ENCODE peak calls at places on chromosomes 1 and 21, in four cellular contexts. E is adrenal gland, L is H54, I is body of pancreas. M is an unnamed sample.

GRCh38 chr1:59146651-59147358 is 150.1 kb upstream of the FGGY start:
- DNase-seq in E (peak; percentile 67), L (peak; percentile 46), I (peak; percentile 34), M (peak; percentile 51)

GRCh38 chr1:113759341-113760101 is at the start of gene PHTF1:
- DNase-seq in E (peak; percentile 82), L (peak; percentile 79), I (peak; percentile 67), M (peak; percentile 80)

GRCh38 chr1:93672069-93672468 is 9.6 kb downstream of the BCAR3 start:
- DNase-seq in E (peak; percentile 90), L (no peak), I (peak; percentile 31), M (peak; percentile 68)

GRCh38 chr1:111620412-111620971 is 903 bp downstream of the RAP1A start:
- DNase-seq in E (no peak), L (no peak), I (no peak), M (no peak)

GRCh38 chr1:55225228-55225627 is 10.1 kb upstream of the USP24 start:
- DNase-seq in E (no peak), L (no peak), I (no peak), M (no peak)

GRCh38 chr1:226438007-226438406 is 30.1 kb upstream of the PARP1 start:
- DNase-seq in E (no peak), L (no peak), I (no peak), M (no peak)

GRCh38 chr1:26034504-26035202 is 11.3 kb downstream of the SLC30A2 start:
- DNase-seq in E (no peak), L (no peak), I (no peak), M (no peak)

GRCh38 chr1:110443393-110443918 is 7.5 kb upstream of the PROK1 start:
- DNase-seq in E (no peak), L (no peak), I (no peak), M (no peak)

GRCh38 chr1:54567961-54568360 is 19.9 kb downstream of the ACOT11 start:
- DNase-seq in E (no peak), L (no peak), I (no peak), M (no peak)

GRCh38 chr1:91712981-91713841 is 172.7 kb downstream of the TGFBR3 start:
- DNase-seq in E (no peak), L (no peak), I (no peak), M (no peak)

GRCh38 chr1:228085287-228085926 is 2.9 kb downstream of the ARF1 start:
- DNase-seq in E (no peak), L (no peak), I (no peak), M (no peak)

GRCh38 chr1:38603907-38604306 is 255.7 kb downstream of the RRAGC start:
- DNase-seq in E (no peak), L (no peak), I (no peak), M (no peak)

GRCh38 chr1:228437424-228437823 is 20.8 kb upstream of the TRIM17 start:
- DNase-seq in E (no peak), L (no peak), I (no peak), M (no peak)

GRCh38 chr1:94697839-94698238 is 122.3 kb upstream of the SLC44A3 start:
- DNase-seq in E (no peak), L (no peak), I (no peak), M (no peak)

GRCh38 chr1:229870381-229870780 is 196.7 kb upstream of the GALNT2 start:
- DNase-seq in E (no peak), L (no peak), I (peak; percentile 40), M (no peak)

GRCh38 chr21:37208056-37208705 is 59.0 kb downstream of the VPS26C start:
- DNase-seq in E (peak; percentile 84), L (no peak), I (peak; percentile 43), M (peak; percentile 77)

GRCh38 chr1:200558866-200559459 is 61.6 kb downstream of the KIF14 start:
- DNase-seq in E (no peak), L (no peak), I (no peak), M (no peak)

GRCh38 chr21:45333583-45334121 is 46.0 kb upstream of the POFUT2 start:
- DNase-seq in E (no peak), L (no peak), I (no peak), M (peak; percentile 47)

GRCh38 chr1:30409476-30410152 is 313.8 kb downstream of the MATN1 start:
- DNase-seq in E (peak; percentile 28), L (no peak), I (no peak), M (no peak)

GRCh38 chr1:245957446-245957845 is 549.6 kb downstream of the SMYD3 start:
- DNase-seq in E (no peak), L (no peak), I (no peak), M (no peak)

GRCh38 chr1:197399691-197400521 is 131.9 kb downstream of the CRB1 start:
- DNase-seq in E (no peak), L (peak; percentile 4), I (peak; percentile 18), M (no peak)

GRCh38 chr1:77682442-77683141 is at the start of gene ZZZ3:
- DNase-seq in E (peak; percentile 98), L (peak; percentile 72), I (peak; percentile 91), M (peak; percentile 91)
- TF ChIP-seq POLR2A in E (peak; percentile 48), L (no peak), I (no peak), M (peak; percentile 40)

GRCh38 chr21:43733060-43733459 is 14.1 kb downstream of the PDXK start:
- DNase-seq in E (no peak), L (no peak), I (no peak), M (no peak)

GRCh38 chr21:43733529-43734071 is 14.7 kb downstream of the PDXK start:
- DNase-seq in E (no peak), L (no peak), I (no peak), M (no peak)

GRCh38 chr21:43731891-43732711 is 13.2 kb downstream of the PDXK start:
- DNase-seq in E (no peak), L (no peak), I (no peak), M (no peak)

GRCh38 chr21:43734131-43734634 is 15.3 kb downstream of the PDXK start:
- DNase-seq in E (no peak), L (no peak), I (peak; percentile 72), M (no peak)

DNA sequence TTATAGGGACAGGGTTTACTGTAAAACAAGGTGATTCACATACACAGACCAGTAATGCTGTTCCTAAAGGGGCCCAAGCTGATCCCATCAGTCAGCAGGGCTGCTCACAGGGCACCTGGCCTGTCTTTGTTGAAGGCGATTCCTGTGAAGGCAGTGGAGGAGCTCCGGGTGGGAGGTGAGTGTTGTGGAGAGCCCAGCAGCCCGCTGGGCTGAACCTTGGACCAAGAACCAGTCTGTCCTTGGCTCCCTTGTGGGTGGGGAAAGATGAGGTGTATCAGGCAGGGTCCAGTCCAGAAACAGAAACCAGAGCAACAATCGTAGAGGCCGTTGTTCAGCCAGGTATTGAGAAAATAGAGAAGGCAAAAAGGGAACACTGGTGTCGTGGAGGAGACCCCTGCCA is 12.5 kb downstream of the PDXK start:
- DNase-seq in E (no peak), L (no peak), I (no peak), M (no peak)
- TF ChIP-seq POLR2A in E (no peak), L (no peak), I (no peak), M (peak; percentile 44)

GRCh38 chr1:37570528-37571334 is 14.0 kb downstream of the DNALI1 start:
- DNase-seq in E (no peak), L (no peak), I (no peak), M (no peak)
- TF ChIP-seq POLR2A in E (no peak), L (no peak), I (no peak), M (no peak)

DNA sequence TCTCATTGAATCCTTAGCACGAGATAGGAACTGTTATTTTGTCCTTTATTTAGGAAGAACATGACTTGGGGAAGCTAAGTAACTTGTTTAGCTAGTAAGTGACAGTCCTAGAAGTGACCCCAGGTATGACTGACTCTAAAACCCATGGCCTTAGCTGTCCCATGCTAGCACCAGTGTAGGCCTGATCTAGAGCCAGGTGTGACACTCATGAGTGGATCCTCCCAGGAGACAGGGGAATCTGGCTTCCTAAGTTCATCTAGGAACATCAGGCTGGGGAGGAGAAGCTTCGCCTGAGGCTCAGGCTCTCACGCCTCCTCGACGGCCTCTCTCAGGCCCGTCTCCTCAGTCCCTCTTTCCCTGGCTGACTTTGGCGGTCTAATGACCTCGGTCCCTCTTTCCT is 31.2 kb downstream of the CD48 start:
- DNase-seq in E (no peak), L (no peak), I (no peak), M (no peak)
- TF ChIP-seq POLR2A in E (no peak), L (no peak), I (no peak), M (no peak)

DNA sequence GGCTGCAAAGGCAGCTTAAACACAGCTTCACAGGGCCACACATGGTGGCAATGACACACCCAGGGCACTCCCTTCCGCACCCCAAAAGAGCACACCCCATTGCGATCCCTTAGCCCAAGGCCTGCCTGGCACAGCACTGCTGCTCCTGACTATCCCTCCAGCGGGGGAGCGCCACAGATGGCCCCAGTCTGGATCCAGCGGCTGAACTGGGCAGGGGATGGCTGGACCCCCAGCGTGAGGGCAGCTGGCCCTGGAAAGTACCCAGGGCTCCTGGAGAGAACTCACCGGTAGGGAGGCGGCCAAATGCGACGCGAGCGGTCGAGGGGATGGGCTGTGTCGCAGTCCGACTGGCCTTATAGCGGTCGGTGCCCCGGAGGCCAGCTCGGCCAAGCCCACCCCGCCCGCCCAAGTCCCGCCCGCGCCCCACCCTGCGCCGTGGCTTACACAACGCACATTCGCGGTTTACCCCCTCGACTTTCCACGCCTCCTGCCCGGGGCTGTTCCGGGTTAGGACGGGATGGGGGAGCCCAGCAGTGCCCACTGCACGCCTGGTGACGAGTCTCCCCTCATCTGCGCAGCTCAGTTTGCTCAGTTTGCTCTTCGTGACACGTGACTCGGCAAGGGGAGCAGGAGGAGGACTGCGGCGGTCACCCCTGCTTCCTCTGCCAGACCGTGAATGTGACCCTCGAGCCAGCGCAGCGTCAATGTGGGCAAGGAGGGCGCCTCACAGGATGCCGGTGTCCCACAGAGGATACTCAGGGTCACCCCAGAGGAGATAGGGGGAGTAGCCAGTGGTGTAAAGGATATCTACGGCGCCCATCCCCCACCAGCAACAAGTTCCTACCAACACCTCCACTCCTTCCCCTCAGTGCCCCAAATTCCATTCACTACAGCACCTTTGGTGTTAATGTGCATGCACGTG is at the start of gene S100A6:
- DNase-seq in E (peak; percentile 93), L (peak; percentile 86), I (peak; percentile 63), M (peak; percentile 72)
- TF ChIP-seq POLR2A in E (peak; percentile 42), L (peak; percentile 96), I (peak; percentile 26), M (peak; percentile 31)

M was measured in right lobe of liver.